ENCODE peak calls at places on chromosomes 3 and 15, in ten cellular contexts. Z, I, V, F, M, Q, B, K, H and X are unnamed samples.

GRCh38 chr15:48682949-48683651 is 37.6 kb upstream of the FBN1 start:
- DNase-seq in M (no peak), V (no peak), F (no peak), K (no peak), B (no peak), Z (no peak), Q (peak), H (peak), I (no peak), X (no peak)

GRCh38 chr15:97759363-97759762 is 201.1 kb upstream of the ARRDC4 start:
- DNase-seq in Q (no peak), V (peak), M (no peak), B (no peak), Z (peak), H (no peak), F (no peak), I (no peak), K (no peak), X (no peak)

GRCh38 chr15:68444336-68444735 is 12.4 kb upstream of the ITGA11 start:
- DNase-seq in M (no peak), Z (no peak), Q (no peak), B (no peak), V (no peak), I (no peak), H (no peak), K (no peak), F (no peak), X (no peak)

GRCh38 chr3:4355401-4356224 is 52.4 kb downstream of the SETMAR start:
- DNase-seq in F (peak), Z (no peak), K (no peak), M (no peak), B (no peak), I (no peak), V (no peak), Q (peak), H (peak), X (no peak)

GRCh38 chr15:63407612-63408011 is 26.0 kb upstream of the CA12 start:
- DNase-seq in Z (no peak), I (peak), Q (no peak), K (peak), F (no peak), V (peak), M (no peak), H (peak), B (no peak), X (no peak)

GRCh38 chr3:15877813-15878212 is 80.0 kb upstream of the ANKRD28 start:
- DNase-seq in V (no peak), Q (no peak), K (no peak), M (no peak), F (no peak), B (no peak), H (no peak), Z (no peak), I (no peak), X (no peak)

GRCh38 chr3:63513801-63514200 is 138.7 kb upstream of the SNTN start:
- DNase-seq in F (no peak), Z (no peak), V (no peak), H (no peak), K (no peak), M (no peak), Q (no peak), B (no peak), I (no peak), X (no peak)

GRCh38 chr15:46636220-46636619 is 1001.4 kb downstream of the SQOR start:
- DNase-seq in Z (peak), F (peak), K (no peak), M (no peak), Q (no peak), H (no peak), V (no peak), B (no peak), I (no peak), X (no peak)

GRCh38 chr15:69729167-69729748 is 276.6 kb downstream of the RPLP1 start:
- DNase-seq in Q (peak), F (peak), M (peak), Z (no peak), B (peak), K (no peak), V (no peak), I (no peak), H (peak), X (no peak)

GRCh38 chr15:58369261-58369699 is 62.5 kb upstream of the LIPC start:
- DNase-seq in K (no peak), B (no peak), F (no peak), Q (peak), M (no peak), I (no peak), Z (peak), V (peak), H (peak), X (peak)

GRCh38 chr3:129621626-129622417 is 15.3 kb upstream of the PLXND1 start:
- DNase-seq in Q (no peak), F (no peak), I (no peak), K (no peak), V (no peak), Z (no peak), H (no peak), B (no peak), M (no peak), X (no peak)

GRCh38 chr15:33722005-33722672 is 246.2 kb upstream of the CHRM5 start:
- DNase-seq in H (no peak), F (no peak), Z (peak), K (no peak), M (no peak), Q (no peak), I (no peak), V (peak), B (no peak), X (no peak)

GRCh38 chr3:13411186-13411860 is 8.8 kb downstream of the NUP210 start:
- DNase-seq in V (no peak), B (no peak), F (no peak), Z (no peak), M (no peak), H (no peak), K (no peak), I (peak), Q (no peak), X (no peak)

GRCh38 chr3:26522919-26523318 is 99.7 kb upstream of the LRRC3B start:
- DNase-seq in Z (no peak), K (no peak), V (no peak), Q (no peak), B (no peak), I (no peak), H (no peak), F (no peak), M (no peak), X (no peak)

GRCh38 chr3:105513042-105513441 is 146.3 kb downstream of the ALCAM start:
- DNase-seq in Q (no peak), I (no peak), V (peak), B (no peak), Z (peak), M (no peak), F (no peak), H (no peak), K (no peak), X (no peak)

GRCh38 chr15:39487180-39487735 is 93.6 kb upstream of the THBS1 start:
- DNase-seq in K (no peak), Z (no peak), H (no peak), B (no peak), I (no peak), M (no peak), V (no peak), F (no peak), Q (no peak), X (no peak)

GRCh38 chr15:63881431-63881830 is 47.7 kb upstream of the HERC1 start:
- DNase-seq in H (no peak), Z (no peak), B (no peak), K (no peak), V (no peak), F (no peak), I (no peak), Q (no peak), M (no peak), X (no peak)

GRCh38 chr15:39908186-39908585 is 11.9 kb downstream of the GPR176 start:
- DNase-seq in V (peak), Q (no peak), M (no peak), K (no peak), Z (peak), I (no peak), B (no peak), F (no peak), H (no peak), X (no peak)

GRCh38 chr3:126961791-126962461 is 21.0 kb upstream of the PLXNA1 start:
- DNase-seq in K (no peak), F (no peak), Q (no peak), I (no peak), M (no peak), V (no peak), H (no peak), B (no peak), Z (no peak), X (no peak)

GRCh38 chr3:190533511-190534282 is 19.8 kb downstream of the IL1RAP start:
- DNase-seq in Z (peak), K (no peak), M (no peak), F (no peak), I (no peak), B (no peak), Q (peak), V (peak), H (no peak), X (peak)

GRCh38 chr3:128367221-128367620 is 99.5 kb downstream of the DNAJB8 start:
- DNase-seq in Z (no peak), V (no peak), K (no peak), B (no peak), H (no peak), M (no peak), I (no peak), F (no peak), Q (no peak), X (no peak)

GRCh38 chr15:73965094-73965729 is 26.9 kb downstream of the STOML1 start:
- DNase-seq in M (no peak), F (peak), H (no peak), B (no peak), Z (no peak), V (no peak), I (no peak), K (no peak), Q (no peak), X (no peak)

GRCh38 chr3:66037330-66037985 is 1.3 kb downstream of the MAGI1 start:
- DNase-seq in M (no peak), K (no peak), Z (peak), Q (peak), V (peak), F (peak), H (peak), B (no peak), I (peak), X (no peak)

GRCh38 chr3:185813691-185814215 is 11.1 kb downstream of the IGF2BP2 start:
- DNase-seq in H (no peak), I (no peak), V (peak), Q (peak), B (no peak), F (peak), Z (peak), K (no peak), M (no peak), X (no peak)

GRCh38 chr15:98996619-98997018 is 11.0 kb downstream of the PGPEP1L start:
- DNase-seq in Z (no peak), H (no peak), F (no peak), Q (no peak), V (no peak), K (no peak), M (no peak), I (no peak), B (no peak), X (no peak)

GRCh38 chr15:52143862-52144261 is 31.3 kb upstream of the BCL2L10 start:
- DNase-seq in I (no peak), Q (no peak), K (no peak), V (peak), B (no peak), H (peak), M (no peak), Z (peak), F (no peak), X (no peak)

GRCh38 chr15:56052389-56053045 is 59.1 kb upstream of the NEDD4 start:
- DNase-seq in K (no peak), I (peak), Z (peak), M (no peak), H (peak), B (peak), V (peak), F (peak), Q (no peak), X (no peak)

GRCh38 chr3:112582242-112582874 is 20.5 kb downstream of the SLC35A5 start:
- DNase-seq in M (no peak), B (peak), K (peak), Z (peak), I (peak), Q (peak), H (peak), F (peak), V (peak), X (no peak)

GRCh38 chr3:45984331-45985312 is 11.0 kb downstream of the FYCO1 start:
- DNase-seq in B (no peak), K (no peak), Q (no peak), I (no peak), F (no peak), M (no peak), V (no peak), H (no peak), Z (no peak), X (no peak)

GRCh38 chr3:195859061-195859845 is 47.5 kb upstream of the MUC4 start:
- DNase-seq in M (peak), F (peak), V (peak), I (peak), Q (peak), K (peak), Z (peak), B (peak), H (peak), X (no peak)

GRCh38 chr3:123347205-123347604 is 101.7 kb downstream of the ADCY5 start:
- DNase-seq in V (no peak), M (no peak), I (no peak), K (no peak), Q (no peak), Z (no peak), F (no peak), B (no peak), H (no peak), X (no peak)

GRCh38 chr3:10927551-10927950 is 65.0 kb upstream of the SLC6A1 start:
- DNase-seq in B (no peak), F (no peak), V (no peak), Q (no peak), H (no peak), I (no peak), K (no peak), Z (no peak), M (no peak), X (no peak)